ENCODE peak calls at places on chromosomes 12 and 14, in six cellular contexts. F is fibroblast of the aortic adventitia, S is IMR-90, D is left ventricle myocardium inferior, K is OCI-LY7, T is tibial artery. Y is an unnamed sample.

GRCh38 chr14:38554046-38554445 is 298.2 kb upstream of the CLEC14A start:
- DNase-seq in F (peak), S (peak), D (no peak), K (no peak), T (no peak), Y (no peak)

GRCh38 chr12:99918003-99918402 is 66.7 kb downstream of the ANKS1B start:
- DNase-seq in F (peak), S (no peak), D (no peak), K (no peak), T (no peak), Y (no peak)

GRCh38 chr12:12008931-12009611 is 61.7 kb upstream of the BCL2L14 start:
- DNase-seq in F (no peak), S (peak), D (no peak), K (peak), T (no peak), Y (no peak)

GRCh38 chr14:71701990-71702389 is 230.2 kb upstream of the RGS6 start:
- DNase-seq in F (no peak), S (peak), D (no peak), K (no peak), T (no peak), Y (no peak)

GRCh38 chr12:100138048-100138907 is 4.4 kb downstream of the BLTP3B start:
- DNase-seq in F (peak), S (peak), D (no peak), K (peak), T (no peak), Y (no peak)

GRCh38 chr14:73740921-73741326 is 26.7 kb upstream of the PNMA1 start:
- DNase-seq in F (peak), S (no peak), D (peak), K (no peak), T (peak), Y (peak)

GRCh38 chr14:95062946-95063345 is 94.4 kb downstream of the DICER1 start:
- DNase-seq in F (no peak), S (no peak), D (no peak), K (no peak), T (peak), Y (no peak)

GRCh38 chr14:76953196-76953945 is 75.1 kb downstream of the IRF2BPL start:
- DNase-seq in F (peak), S (peak), D (peak), K (no peak), T (peak), Y (peak)

GRCh38 chr14:104977681-104978647 is at the start of gene AHNAK2:
- DNase-seq in F (peak), S (peak), D (peak), K (no peak), T (peak), Y (peak)

GRCh38 chr12:69161835-69162234 is 77.5 kb upstream of the CPSF6 start:
- DNase-seq in F (no peak), S (no peak), D (no peak), K (no peak), T (no peak), Y (no peak)

GRCh38 chr12:92197815-92198214 is 52.2 kb upstream of the BTG1 start:
- DNase-seq in F (no peak), S (no peak), D (no peak), K (no peak), T (no peak), Y (no peak)

GRCh38 chr12:3145546-3146310 is 68.5 kb downstream of the TSPAN9 start:
- DNase-seq in F (no peak), S (no peak), D (no peak), K (no peak), T (no peak), Y (no peak)

GRCh38 chr12:87439990-87440827 is 589.0 kb downstream of the C12orf50 start:
- DNase-seq in F (peak), S (peak), D (no peak), K (no peak), T (no peak), Y (no peak)

GRCh38 chr12:61095131-61095530 is 1165.1 kb upstream of the USP15 start:
- DNase-seq in F (no peak), S (peak), D (no peak), K (no peak), T (no peak), Y (no peak)

GRCh38 chr12:23952071-23952470 is 2.6 kb upstream of the SOX5 start:
- DNase-seq in F (no peak), S (no peak), D (no peak), K (no peak), T (no peak), Y (no peak)

GRCh38 chr14:95760596-95760995 is 46.7 kb upstream of the TCL1A start:
- DNase-seq in F (no peak), S (no peak), D (no peak), K (no peak), T (no peak), Y (no peak)

GRCh38 chr14:22598896-22599244 is 770 bp downstream of the ABHD4 start:
- DNase-seq in F (peak), S (peak), D (no peak), K (peak), T (peak), Y (peak)

GRCh38 chr12:65603428-65604351 is 220.6 kb upstream of the HMGA2 start:
- DNase-seq in F (peak), S (peak), D (peak), K (no peak), T (peak), Y (no peak)

GRCh38 chr12:93094988-93095737 is 166.1 kb upstream of the EEA1 start:
- DNase-seq in F (no peak), S (no peak), D (no peak), K (peak), T (no peak), Y (no peak)

GRCh38 chr14:75229923-75230792 is 48.5 kb upstream of the FOS start:
- DNase-seq in F (peak), S (peak), D (peak), K (peak), T (no peak), Y (no peak)

GRCh38 chr14:90795744-90796143 is 20.5 kb downstream of the TTC7B start:
- DNase-seq in F (peak), S (peak), D (no peak), K (no peak), T (no peak), Y (no peak)

GRCh38 chr12:89250213-89250612 is 102.1 kb downstream of the DUSP6 start:
- DNase-seq in F (no peak), S (no peak), D (no peak), K (no peak), T (no peak), Y (no peak)

GRCh38 chr14:54815016-54815415 is 87.6 kb downstream of the GCH1 start:
- DNase-seq in F (peak), S (peak), D (no peak), K (no peak), T (no peak), Y (no peak)

GRCh38 chr12:104059963-104060362 is 4.4 kb upstream of the HCFC2 start:
- DNase-seq in F (no peak), S (no peak), D (no peak), K (no peak), T (no peak), Y (no peak)
- TF ChIP-seq CTCF in F (no peak), S (no peak), D (no peak), K (no peak), T (no peak), Y (no peak)

GRCh38 chr14:47425302-47425701 is 250.1 kb downstream of the MDGA2 start:
- DNase-seq in F (no peak), S (no peak), D (no peak), K (no peak), T (no peak), Y (no peak)

GRCh38 chr14:47422191-47422590 is 253.2 kb downstream of the MDGA2 start:
- DNase-seq in F (no peak), S (no peak), D (no peak), K (no peak), T (no peak), Y (no peak)
- TF ChIP-seq CTCF in F (no peak), S (no peak), D (no peak), K (no peak), T (no peak), Y (no peak)

GRCh38 chr12:62914443-62914909 is 20.5 kb downstream of the PPM1H start:
- DNase-seq in F (no peak), S (no peak), D (no peak), K (no peak), T (no peak), Y (no peak)
- TF ChIP-seq CTCF in F (no peak), S (no peak), D (no peak), K (no peak), T (no peak), Y (no peak)

DNA sequence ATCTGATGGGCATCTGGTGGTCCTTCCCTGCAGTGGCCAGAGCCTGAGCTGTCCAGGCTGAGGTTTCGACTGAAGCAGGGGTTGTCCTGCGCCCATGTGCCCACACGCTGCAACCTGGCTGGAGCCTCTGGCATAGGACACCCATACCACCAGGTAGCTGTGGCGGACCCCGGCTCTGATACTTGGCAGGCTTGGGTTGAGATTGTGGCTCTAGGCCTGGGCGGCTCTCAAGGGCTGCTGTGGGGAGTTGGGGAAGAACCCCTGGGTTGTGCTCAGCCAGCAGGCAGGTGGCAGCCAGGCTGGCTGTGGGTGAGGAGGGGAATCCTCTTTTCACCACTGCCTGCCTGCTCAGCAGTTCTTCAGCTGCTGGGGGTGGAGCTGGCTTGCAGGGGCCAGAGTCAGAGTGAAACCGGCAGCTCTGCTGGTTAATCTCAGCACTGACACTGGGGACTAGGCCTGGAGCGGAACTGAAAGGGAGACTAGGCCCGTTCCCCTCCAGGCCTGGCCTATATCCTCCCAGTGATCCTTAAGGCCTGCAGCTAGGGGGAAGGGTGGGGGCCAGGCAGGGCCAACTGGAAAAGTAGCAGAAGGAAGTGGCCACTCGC is 39.1 kb downstream of the SH2B3 start:
- DNase-seq in F (peak), S (no peak), D (peak), K (peak), T (peak), Y (peak)
- TF ChIP-seq CTCF in F (peak), S (no peak), D (peak), K (no peak), T (no peak), Y (no peak)

DNA sequence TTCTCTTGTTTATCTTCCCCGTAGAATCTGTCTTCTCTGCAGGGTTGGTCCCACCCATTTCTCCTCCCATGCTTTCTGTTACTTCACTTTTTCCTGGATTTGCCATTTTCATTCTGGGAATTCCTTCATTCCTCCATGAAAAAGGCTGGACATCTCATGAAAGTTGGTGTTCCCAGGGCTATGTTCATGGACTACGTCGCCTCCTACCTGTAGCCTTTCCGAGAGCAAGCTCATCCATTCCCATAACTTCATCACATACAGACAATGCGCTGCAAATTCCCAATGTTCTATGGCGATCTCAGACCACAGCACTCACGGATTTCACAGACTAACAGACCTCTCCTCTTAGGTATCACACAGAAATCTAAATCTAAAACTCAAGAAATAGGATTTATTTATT is 217.1 kb downstream of the EXOC5 start:
- DNase-seq in F (no peak), S (no peak), D (no peak), K (no peak), T (no peak), Y (no peak)
- TF ChIP-seq CTCF in F (no peak), S (no peak), D (no peak), K (no peak), T (no peak), Y (no peak)

GRCh38 chr14:102012336-102012735 is 48.0 kb downstream of the DYNC1H1 start:
- DNase-seq in F (no peak), S (no peak), D (no peak), K (no peak), T (no peak), Y (no peak)

GRCh38 chr14:102011631-102012030 is 47.3 kb downstream of the DYNC1H1 start:
- DNase-seq in F (no peak), S (no peak), D (no peak), K (no peak), T (no peak), Y (no peak)

GRCh38 chr14:102015045-102015685 is 50.8 kb downstream of the DYNC1H1 start:
- DNase-seq in F (no peak), S (peak), D (no peak), K (no peak), T (no peak), Y (no peak)

GRCh38 chr14:102015771-102016170 is 51.4 kb downstream of the DYNC1H1 start:
- DNase-seq in F (no peak), S (no peak), D (no peak), K (no peak), T (no peak), Y (no peak)

DNA sequence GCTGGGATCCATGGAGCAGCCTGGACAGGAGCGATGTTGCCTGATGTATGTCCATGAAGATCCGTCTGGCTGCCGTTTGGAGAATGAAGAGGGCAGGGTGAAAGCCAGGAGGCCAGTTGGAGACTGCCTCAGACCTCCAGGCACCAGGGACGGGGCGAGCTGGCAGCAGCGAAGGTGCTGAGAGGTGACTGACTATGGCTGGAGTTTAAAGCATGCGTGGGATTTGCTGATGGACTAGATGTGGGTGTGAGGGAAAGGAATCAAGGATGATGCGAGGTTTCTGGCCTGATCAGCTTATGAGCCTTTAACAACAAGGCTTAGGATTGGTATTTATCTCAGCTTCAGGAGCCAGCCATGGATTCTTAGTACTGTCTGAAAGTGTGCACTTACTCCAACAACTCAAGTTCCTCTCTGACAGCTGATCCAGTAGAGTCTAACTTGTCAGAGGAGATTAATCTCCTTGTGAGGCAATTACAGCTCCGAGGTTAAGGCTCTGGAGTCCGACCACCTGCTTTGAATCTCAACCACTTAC is 49.4 kb downstream of the DYNC1H1 start:
- DNase-seq in F (no peak), S (no peak), D (no peak), K (no peak), T (no peak), Y (no peak)
- TF ChIP-seq CTCF in F (no peak), S (no peak), D (no peak), K (no peak), T (no peak), Y (no peak)

GRCh38 chr12:112792743-112793142 is 1.2 kb downstream of the RPH3A start:
- DNase-seq in F (no peak), S (no peak), D (no peak), K (no peak), T (no peak), Y (no peak)

GRCh38 chr12:112792306-112792705 is 758 bp downstream of the RPH3A start:
- DNase-seq in F (no peak), S (no peak), D (no peak), K (no peak), T (no peak), Y (no peak)

GRCh38 chr12:112782921-112783320 is 8.6 kb upstream of the RPH3A start:
- DNase-seq in F (no peak), S (no peak), D (no peak), K (no peak), T (no peak), Y (no peak)

GRCh38 chr12:112782250-112782649 is 9.3 kb upstream of the RPH3A start:
- DNase-seq in F (no peak), S (no peak), D (no peak), K (no peak), T (no peak), Y (no peak)

DNA sequence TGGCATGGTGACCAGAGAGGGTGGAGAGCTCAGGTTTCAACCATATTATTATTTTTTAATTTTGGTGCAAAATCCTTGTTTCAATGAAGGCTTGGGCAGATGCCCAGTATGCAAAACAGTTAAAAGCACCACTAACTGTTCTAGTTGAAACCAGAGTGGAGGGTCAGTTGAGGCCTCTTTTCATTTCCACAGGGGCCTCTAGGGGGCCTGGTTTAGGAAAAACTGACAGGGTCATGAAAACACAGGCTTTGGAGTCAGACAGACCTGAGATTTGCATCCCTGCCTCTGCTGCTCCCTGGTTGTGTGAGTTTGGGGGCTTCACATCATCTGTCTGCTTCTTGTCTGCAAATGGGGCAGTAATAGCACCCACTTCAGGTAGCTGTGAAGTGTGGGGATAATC is 3.3 kb upstream of the RPH3A start:
- DNase-seq in F (no peak), S (no peak), D (no peak), K (no peak), T (no peak), Y (no peak)
- TF ChIP-seq CTCF in F (no peak), S (no peak), D (no peak), K (peak), T (no peak), Y (no peak)

DNA sequence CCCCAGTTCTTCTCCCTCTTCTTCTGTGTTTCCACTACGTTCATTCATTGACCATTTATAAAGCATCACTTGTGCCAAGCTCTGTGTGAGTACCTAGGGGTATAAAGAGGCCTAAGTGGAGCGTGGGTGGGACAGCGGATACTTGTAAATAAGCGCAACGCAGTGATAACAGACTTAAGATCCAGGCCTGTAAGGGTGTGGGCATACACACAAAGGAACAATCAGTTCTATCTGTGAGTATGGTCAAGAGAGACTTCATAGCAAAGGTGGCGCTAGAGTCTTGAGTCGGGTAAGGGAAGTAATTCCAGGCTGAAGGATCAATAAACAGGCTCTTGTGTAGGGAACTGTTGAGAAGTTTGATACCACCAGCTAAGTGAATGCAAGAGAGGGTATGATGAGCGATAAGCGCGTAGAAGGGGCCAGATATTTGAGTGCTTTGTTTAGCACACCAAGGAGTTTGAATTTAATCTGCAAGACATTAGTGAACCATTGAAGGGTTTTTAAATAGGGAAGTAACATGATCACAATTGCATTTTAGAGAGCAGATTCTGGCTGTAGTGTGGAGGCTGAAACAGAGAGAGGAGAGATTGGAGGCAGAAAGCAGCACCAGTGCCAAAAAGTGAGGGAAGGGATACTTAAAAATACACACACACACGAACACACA is 1.0 kb upstream of the GXYLT1 start:
- DNase-seq in F (no peak), S (peak), D (no peak), K (no peak), T (no peak), Y (no peak)
- TF ChIP-seq CTCF in F (no peak), S (no peak), D (no peak), K (peak), T (no peak), Y (no peak)

GRCh38 chr14:48814562-48814961 is 771.6 kb downstream of the RPS29 start:
- DNase-seq in F (no peak), S (no peak), D (no peak), K (no peak), T (no peak), Y (no peak)
- TF ChIP-seq CTCF in F (no peak), S (no peak), D (no peak), K (no peak), T (no peak), Y (no peak)

GRCh38 chr12:45464699-45465098 is 248.8 kb downstream of the ANO6 start:
- DNase-seq in F (no peak), S (no peak), D (no peak), K (no peak), T (no peak), Y (no peak)
- TF ChIP-seq CTCF in F (peak), S (no peak), D (peak), K (no peak), T (no peak), Y (no peak)